ENCODE peak calls at places on chromosomes 1 and 21, in nine cellular contexts. D, Z, F, B, I, Y, L, R and V are unnamed samples. For H3K27me3, the result is how much of the 10 kb centered on the place peaks cover.

GRCh38 chr1:91792393-91793032 is 93.4 kb downstream of the TGFBR3 start:
- DNase-seq in D (no peak), B (no peak), Z (no peak), Y (no peak), R (no peak), I (no peak), F (no peak), L (no peak), V (no peak)

GRCh38 chr1:206757524-206758266 is 12.9 kb upstream of the IL19 start:
- DNase-seq in F (no peak), Y (no peak), Z (no peak), D (no peak), R (no peak), B (no peak), L (no peak), I (no peak), V (no peak)

GRCh38 chr1:189033171-189033570 is 1444.5 kb downstream of the BRINP3 start:
- DNase-seq in F (no peak), Y (no peak), Z (no peak), L (no peak), I (no peak), R (no peak), B (no peak), D (no peak), V (no peak)

GRCh38 chr21:38917045-38917774 is 111.5 kb downstream of the ETS2 start:
- DNase-seq in I (no peak), L (no peak), Z (no peak), D (no peak), F (no peak), R (no peak), B (no peak), Y (no peak), V (no peak)

GRCh38 chr1:178530037-178530402 is 17.1 kb downstream of the TEX35 start:
- DNase-seq in Z (no peak), L (no peak), B (no peak), F (no peak), R (no peak), D (peak), Y (no peak), I (no peak), V (no peak)

GRCh38 chr1:183887826-183888819 is 83.2 kb downstream of the RGL1 start:
- DNase-seq in D (peak), F (no peak), Y (no peak), R (no peak), B (no peak), Z (no peak), I (no peak), L (no peak), V (peak)

GRCh38 chr1:208520700-208521099 is 276.5 kb upstream of the PLXNA2 start:
- DNase-seq in F (no peak), L (no peak), Y (no peak), B (no peak), R (no peak), I (no peak), Z (no peak), D (no peak), V (no peak)

GRCh38 chr1:47189844-47190562 is at the start of gene PDZK1IP1:
- DNase-seq in D (peak), I (no peak), Y (peak), R (peak), B (peak), F (no peak), L (no peak), Z (peak), V (peak)

GRCh38 chr1:157495285-157495684 is 57.0 kb downstream of the FCRL5 start:
- DNase-seq in I (no peak), R (no peak), Z (no peak), D (no peak), L (no peak), B (no peak), Y (no peak), F (no peak), V (no peak)

GRCh38 chr1:9633493-9633892 is 18.0 kb upstream of the PIK3CD start:
- DNase-seq in Y (no peak), L (no peak), B (no peak), I (no peak), F (no peak), R (no peak), D (no peak), Z (no peak), V (no peak)

GRCh38 chr1:62962794-62963776 is 179.2 kb downstream of the ATG4C start:
- DNase-seq in L (no peak), R (no peak), Y (no peak), D (peak), I (peak), F (peak), Z (no peak), B (no peak), V (no peak)

GRCh38 chr1:29227511-29227910 is 3.2 kb downstream of the MECR start:
- DNase-seq in I (no peak), F (no peak), Y (no peak), B (no peak), L (no peak), D (no peak), R (no peak), Z (no peak), V (no peak)

GRCh38 chr1:10897981-10898728 is 101.7 kb upstream of the CASZ1 start:
- DNase-seq in Y (no peak), R (no peak), I (peak), D (no peak), F (no peak), Z (no peak), B (no peak), L (no peak), V (no peak)

GRCh38 chr21:29914326-29914725 is 25.5 kb downstream of the GRIK1 start:
- DNase-seq in F (no peak), B (no peak), D (no peak), I (no peak), R (no peak), Z (no peak), L (no peak), Y (no peak), V (no peak)

GRCh38 chr1:236016083-236016482 is 48.8 kb downstream of the NID1 start:
- DNase-seq in Y (peak), F (no peak), Z (peak), B (no peak), D (peak), I (no peak), R (no peak), L (no peak), V (no peak)

GRCh38 chr1:230084408-230085177 is 17.6 kb downstream of the GALNT2 start:
- DNase-seq in Y (no peak), R (peak), L (no peak), B (peak), I (peak), Z (peak), D (peak), F (peak), V (peak)

GRCh38 chr1:22139817-22140216 is 3.1 kb downstream of the WNT4 start:
- DNase-seq in Z (no peak), L (no peak), I (peak), B (no peak), F (no peak), R (no peak), Y (no peak), D (no peak), V (no peak)

GRCh38 chr1:156490401-156491032 is 10.1 kb downstream of the MEF2D start:
- DNase-seq in L (no peak), R (no peak), B (no peak), D (no peak), F (no peak), Y (peak), Z (no peak), I (no peak), V (no peak)

GRCh38 chr1:152783095-152783494 is 3.0 kb upstream of the LCE1E start:
- DNase-seq in F (no peak), L (no peak), D (no peak), I (no peak), B (no peak), Z (no peak), R (no peak), Y (no peak), V (no peak)

GRCh38 chr1:34529935-34530859 is 224.7 kb upstream of the GJB5 start:
- DNase-seq in Y (no peak), B (no peak), L (peak), D (no peak), F (no peak), I (no peak), R (no peak), Z (no peak), V (no peak)

GRCh38 chr1:42144336-42145189 is 8.6 kb upstream of the GUCA2B start:
- DNase-seq in L (no peak), R (no peak), Y (no peak), F (no peak), Z (no peak), D (no peak), B (no peak), I (no peak), V (no peak)

GRCh38 chr1:104706631-104707147 is 957.0 kb downstream of the AMY1C start:
- DNase-seq in R (no peak), B (no peak), I (no peak), Z (no peak), F (no peak), L (peak), Y (no peak), D (no peak), V (no peak)

GRCh38 chr1:231949277-231950122 is 322.9 kb downstream of the DISC1 start:
- DNase-seq in F (no peak), Z (peak), I (no peak), L (no peak), B (no peak), D (no peak), R (no peak), Y (no peak), V (no peak)

GRCh38 chr1:5601516-5601915 is 390.7 kb downstream of the NPHP4 start:
- DNase-seq in B (no peak), L (no peak), D (no peak), I (no peak), F (no peak), Y (no peak), R (peak), Z (no peak), V (no peak)

GRCh38 chr1:30716646-30717045 is 6.7 kb downstream of the MATN1 start:
- DNase-seq in R (no peak), F (no peak), D (no peak), Y (no peak), Z (no peak), L (no peak), I (no peak), B (no peak), V (no peak)

GRCh38 chr1:30714025-30714424 is 9.4 kb downstream of the MATN1 start:
- DNase-seq in Z (no peak), D (no peak), R (no peak), B (no peak), F (no peak), I (no peak), L (no peak), Y (no peak), V (no peak)

GRCh38 chr1:30714536-30715090 is 8.8 kb downstream of the MATN1 start:
- DNase-seq in Z (no peak), R (no peak), I (no peak), Y (no peak), F (no peak), D (no peak), B (no peak), L (no peak), V (no peak)

GRCh38 chr1:30715886-30716285 is 7.5 kb downstream of the MATN1 start:
- DNase-seq in B (no peak), I (no peak), Z (no peak), D (no peak), F (no peak), Y (no peak), R (no peak), L (no peak), V (no peak)

DNA sequence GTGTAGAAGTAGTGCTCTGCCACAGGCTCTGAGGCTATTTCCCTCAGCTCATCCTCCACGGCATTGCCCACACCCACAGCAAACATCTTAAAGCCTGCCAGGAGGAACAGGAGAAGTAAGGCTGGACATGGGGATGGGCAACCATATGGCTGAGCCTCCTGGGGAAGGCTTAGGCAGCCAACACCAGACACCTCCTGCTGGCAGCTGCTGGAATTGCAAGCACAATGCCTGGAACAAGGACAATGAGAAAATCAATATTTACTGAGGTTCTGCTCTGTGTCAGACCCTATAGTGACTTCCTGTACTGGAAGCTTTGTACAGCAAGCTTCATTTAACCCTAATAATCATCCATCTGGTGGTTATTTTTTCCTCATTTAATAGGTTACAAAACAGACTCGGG is 8.2 kb downstream of the MATN1 start:
- DNase-seq in Y (no peak), L (no peak), B (no peak), D (no peak), R (no peak), Z (no peak), F (no peak), I (no peak), V (no peak)
- TF ChIP-seq CTCF in Y (no peak), L (no peak), B (peak), D (peak), R (no peak), Z (peak), F (peak), I (peak), V (peak)

DNA sequence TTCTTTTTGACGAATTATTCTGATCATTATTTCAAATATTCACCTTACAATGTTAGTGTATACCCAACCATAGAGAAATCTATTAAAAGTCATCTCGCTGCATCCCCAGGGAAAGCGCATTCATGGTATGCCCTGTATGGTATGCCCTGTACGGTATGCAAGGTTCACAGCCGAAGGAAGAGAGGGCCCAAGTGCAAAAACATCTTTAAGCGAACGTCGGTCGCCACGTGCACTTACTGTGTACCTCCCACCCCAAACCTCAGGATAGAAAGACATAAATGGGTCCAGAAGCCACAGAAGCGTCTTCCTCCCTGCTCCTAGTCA is 14.4 kb downstream of the HLX start:
- DNase-seq in Z (no peak), Y (no peak), I (no peak), F (no peak), R (no peak), B (no peak), D (no peak), L (no peak), V (no peak)
- H3K27me3 ChIP-seq in Z (half or more), Y (half or more), I (under half), F (under half), R (under half), B (under half), D (under half), L (under half), V (under half)

GRCh38 chr1:181453541-181454201 is 29.6 kb upstream of the CACNA1E start:
- DNase-seq in Z (no peak), L (no peak), D (no peak), F (no peak), Y (no peak), R (no peak), B (no peak), I (no peak), V (no peak)
- H3K4me3 ChIP-seq in Z (no peak), L (no peak), D (no peak), F (no peak), Y (no peak), R (no peak), B (no peak), I (no peak), V (no peak)

DNA sequence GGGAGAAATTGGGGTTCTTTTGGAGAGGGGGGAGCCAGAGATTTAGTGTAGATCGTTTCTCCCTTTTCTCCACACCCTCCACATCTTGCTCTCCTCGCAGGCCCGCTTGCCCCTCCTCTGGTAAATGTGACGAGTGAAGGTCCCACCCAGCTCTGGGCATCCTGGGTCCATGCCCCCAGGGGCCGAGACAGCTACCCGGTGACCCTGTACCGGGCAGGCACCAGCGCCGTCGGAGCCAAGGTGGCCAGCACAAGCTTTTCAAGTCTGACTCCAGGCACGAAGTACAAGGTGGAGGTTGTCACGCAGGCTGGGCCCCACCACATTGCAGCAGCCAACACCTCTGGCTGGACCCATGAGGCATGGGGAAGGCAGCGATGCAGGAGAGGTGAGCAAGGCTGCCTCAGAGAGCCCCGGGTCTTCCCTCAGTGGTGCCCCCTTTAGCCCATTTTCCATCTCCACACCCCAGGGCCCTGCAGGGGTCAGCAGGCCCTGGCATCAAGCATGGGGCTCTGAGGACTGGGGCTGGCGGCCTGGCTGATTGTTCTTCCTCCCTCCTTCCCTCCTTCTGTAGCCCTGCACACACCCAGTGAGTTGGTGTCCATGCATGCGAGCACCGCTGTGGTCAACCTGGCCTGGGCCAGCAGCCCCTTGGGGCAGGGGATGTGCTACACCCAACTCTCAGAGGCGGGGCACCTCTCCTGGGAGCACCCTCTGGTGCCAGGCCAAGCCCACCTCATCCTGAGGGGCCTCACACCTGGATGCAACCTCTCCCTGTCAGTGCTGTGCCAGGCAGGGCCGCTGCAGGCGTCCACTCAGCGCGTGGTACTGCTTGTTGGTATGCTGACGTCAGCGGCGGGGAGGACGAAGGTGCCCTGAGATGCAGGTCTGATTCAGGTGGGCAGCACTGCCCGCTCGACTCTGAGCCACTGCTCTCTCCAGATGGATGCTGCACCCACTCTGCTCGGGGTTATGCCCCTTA is 16.4 kb upstream of the LGR6 start:
- DNase-seq in R (no peak), I (no peak), Z (no peak), F (no peak), L (no peak), B (no peak), Y (no peak), D (no peak), V (no peak)
- TF ChIP-seq CTCF in R (no peak), I (peak), Z (no peak), F (no peak), L (no peak), B (no peak), Y (no peak), D (no peak), V (no peak)

GRCh38 chr1:119687391-119688079 is 24.2 kb upstream of the PHGDH start:
- DNase-seq in B (no peak), F (no peak), D (no peak), Z (no peak), I (no peak), R (no peak), L (no peak), Y (no peak), V (no peak)
- H3K27me3 ChIP-seq in B (under half), F (under half), D (under half), Z (under half), I (under half), R (under half), L (under half), Y (under half), V (under half)

GRCh38 chr1:37036667-37037053 is 2.3 kb upstream of the GRIK3 start:
- DNase-seq in B (no peak), R (no peak), Z (no peak), L (no peak), I (no peak), F (no peak), D (no peak), Y (no peak), V (no peak)

GRCh38 chr1:37037675-37038074 is 3.4 kb upstream of the GRIK3 start:
- DNase-seq in Y (no peak), L (no peak), D (no peak), B (no peak), F (no peak), Z (no peak), R (no peak), I (no peak), V (no peak)

GRCh38 chr1:37034301-37035013 is at the start of gene GRIK3:
- DNase-seq in Y (no peak), L (no peak), I (peak), D (no peak), Z (no peak), F (no peak), R (no peak), B (no peak), V (no peak)

GRCh38 chr1:37035014-37035686 is 835 bp upstream of the GRIK3 start:
- DNase-seq in Y (no peak), F (no peak), L (no peak), R (no peak), D (no peak), I (no peak), Z (no peak), B (no peak), V (no peak)

GRCh38 chr1:37035828-37036666 is 1.7 kb upstream of the GRIK3 start:
- DNase-seq in Z (no peak), Y (no peak), L (no peak), I (peak), F (no peak), D (no peak), R (no peak), B (no peak), V (no peak)
- H3K4me3 ChIP-seq in Z (no peak), Y (no peak), L (no peak), I (peak), F (no peak), D (no peak), R (no peak), B (no peak), V (no peak)

DNA sequence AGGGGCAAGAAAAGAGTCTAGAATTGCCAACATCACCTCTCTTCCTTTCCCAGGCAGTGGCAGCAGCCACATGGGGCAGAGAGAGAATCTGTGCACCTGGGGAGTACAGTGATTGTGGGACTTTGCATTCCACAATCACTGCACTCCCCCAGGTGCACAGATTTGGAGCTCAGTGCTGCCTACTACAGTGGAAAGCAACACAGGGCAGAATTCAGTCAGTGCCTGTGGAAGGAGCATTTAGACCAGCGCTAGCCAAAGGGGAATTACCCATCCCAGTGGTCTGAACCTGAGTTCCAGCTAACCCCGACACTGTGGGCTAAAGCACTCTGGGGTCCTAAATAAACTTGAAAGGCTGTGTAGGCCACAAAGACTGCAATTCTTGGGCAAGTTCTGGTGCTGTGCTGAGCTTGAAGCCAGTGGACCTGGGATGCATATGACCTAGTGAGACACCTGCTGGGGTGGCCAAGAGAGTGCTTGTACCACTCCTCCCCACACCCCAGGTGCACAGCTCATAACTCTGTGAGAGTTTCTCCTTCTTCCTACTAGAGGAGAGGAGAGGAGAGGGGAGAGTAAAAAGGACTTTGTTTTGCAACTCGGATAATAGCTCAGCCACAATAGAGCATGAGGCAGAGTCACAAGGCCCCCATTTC is 50.3 kb downstream of the NUP210L start:
- DNase-seq in F (no peak), I (no peak), L (no peak), B (no peak), R (no peak), Z (no peak), D (no peak), Y (no peak), V (no peak)
- TF ChIP-seq CTCF in F (no peak), I (no peak), L (no peak), B (no peak), R (no peak), Z (no peak), D (no peak), Y (no peak), V (no peak)

GRCh38 chr1:165352442-165353293 is 3.8 kb downstream of the LMX1A start:
- DNase-seq in B (no peak), L (no peak), F (no peak), R (no peak), Y (no peak), I (no peak), Z (no peak), D (no peak), V (no peak)
- H3K27me3 ChIP-seq in B (half or more), L (under half), F (half or more), R (under half), Y (half or more), I (half or more), Z (half or more), D (half or more), V (under half)